ENCODE peak calls at places on chromosomes 5 and 9, in ten cellular contexts. E, U, S, D, K, J, G, P, Y and Q are unnamed samples.
A peak's percentile ranks its signal among the peaks of the same experiment; 100 is the strongest.

GRCh38 chr9:124410321-124410913 is 4.8 kb downstream of the PSMB7 start:
- DNase-seq in E (no peak), U (no peak), S (no peak), D (no peak), K (no peak), J (peak; percentile 31), G (no peak), P (no peak), Y (no peak), Q (no peak)

GRCh38 chr5:10250804-10251276 is 760 bp downstream of the CCT5 start:
- DNase-seq in E (no peak), U (peak; percentile 55), S (no peak), D (no peak), K (peak; percentile 34), J (no peak), G (no peak), P (peak; percentile 55), Y (no peak), Q (no peak)

GRCh38 chr5:151469386-151469785 is 22.0 kb downstream of the SLC36A1 start:
- DNase-seq in E (no peak), U (no peak), S (no peak), D (no peak), K (no peak), J (no peak), G (no peak), P (peak; percentile 39), Y (no peak), Q (no peak)

GRCh38 chr9:19404278-19405075 is 4.3 kb upstream of the ACER2 start:
- DNase-seq in E (no peak), U (no peak), S (no peak), D (no peak), K (peak; percentile 89), J (no peak), G (no peak), P (no peak), Y (no peak), Q (no peak)

GRCh38 chr9:126146254-126147145 is 180.1 kb upstream of the MVB12B start:
- DNase-seq in E (no peak), U (peak; percentile 44), S (peak; percentile 21), D (peak; percentile 62), K (no peak), J (peak; percentile 28), G (no peak), P (peak; percentile 8), Y (no peak), Q (peak; percentile 65)

GRCh38 chr9:123923377-123923776 is 6.5 kb downstream of the DENND1A start:
- DNase-seq in E (no peak), U (no peak), S (no peak), D (no peak), K (no peak), J (no peak), G (no peak), P (no peak), Y (no peak), Q (no peak)

GRCh38 chr5:143629871-143630658 is 181.9 kb upstream of the HMHB1 start:
- DNase-seq in E (no peak), U (no peak), S (no peak), D (no peak), K (peak; percentile 23), J (no peak), G (no peak), P (peak; percentile 73), Y (no peak), Q (no peak)

GRCh38 chr5:169850407-169850806 is 129.9 kb downstream of the INSYN2B start:
- DNase-seq in E (no peak), U (no peak), S (no peak), D (no peak), K (no peak), J (no peak), G (no peak), P (no peak), Y (no peak), Q (no peak)

GRCh38 chr9:95004452-95005275 is 278.2 kb downstream of the AOPEP start:
- DNase-seq in E (peak; percentile 38), U (peak; percentile 35), S (no peak), D (peak; percentile 65), K (peak; percentile 34), J (peak; percentile 20), G (peak; percentile 75), P (peak; percentile 47), Y (no peak), Q (peak; percentile 7)

GRCh38 chr5:96709152-96709821 is 47.1 kb downstream of the CAST start:
- DNase-seq in E (no peak), U (no peak), S (peak; percentile 17), D (no peak), K (peak; percentile 80), J (no peak), G (no peak), P (peak; percentile 80), Y (no peak), Q (no peak)

GRCh38 chr5:5658226-5658625 is 235.7 kb downstream of the ICE1 start:
- DNase-seq in E (no peak), U (no peak), S (no peak), D (no peak), K (no peak), J (no peak), G (peak; percentile 62), P (peak; percentile 14), Y (no peak), Q (no peak)

GRCh38 chr9:137078701-137079400 is 1.5 kb downstream of the UAP1L1 start:
- DNase-seq in E (no peak), U (no peak), S (no peak), D (no peak), K (no peak), J (no peak), G (no peak), P (no peak), Y (no peak), Q (no peak)

GRCh38 chr5:179241175-179241574 is 104.1 kb downstream of the ADAMTS2 start:
- DNase-seq in E (no peak), U (no peak), S (no peak), D (no peak), K (no peak), J (no peak), G (peak; percentile 55), P (no peak), Y (no peak), Q (no peak)

GRCh38 chr5:179115307-179115706 is 55.1 kb downstream of the ZNF354C start:
- DNase-seq in E (no peak), U (peak; percentile 12), S (no peak), D (no peak), K (no peak), J (no peak), G (no peak), P (no peak), Y (no peak), Q (no peak)

GRCh38 chr5:142388696-142389095 is 63.9 kb upstream of the SPRY4 start:
- DNase-seq in E (no peak), U (no peak), S (no peak), D (no peak), K (no peak), J (peak; percentile 8), G (no peak), P (peak; percentile 30), Y (no peak), Q (no peak)

GRCh38 chr5:78964889-78965288 is 20.2 kb downstream of the ARSB start:
- DNase-seq in E (no peak), U (no peak), S (peak; percentile 51), D (peak; percentile 32), K (peak; percentile 45), J (peak; percentile 66), G (no peak), P (peak; percentile 77), Y (no peak), Q (peak; percentile 28)

GRCh38 chr5:10464173-10464572 is 22.5 kb downstream of the ROPN1L start:
- DNase-seq in E (no peak), U (no peak), S (no peak), D (no peak), K (no peak), J (no peak), G (no peak), P (no peak), Y (no peak), Q (no peak)

GRCh38 chr9:124216474-124217176 is 41.1 kb upstream of the NEK6 start:
- DNase-seq in E (peak; percentile 46), U (peak; percentile 81), S (no peak), D (no peak), K (no peak), J (peak; percentile 93), G (peak; percentile 50), P (no peak), Y (no peak), Q (peak; percentile 82)

GRCh38 chr9:131276107-131276888 is at the start of gene FAM78A:
- DNase-seq in E (no peak), U (peak; percentile 63), S (no peak), D (peak; percentile 32), K (no peak), J (peak; percentile 58), G (peak; percentile 76), P (peak; percentile 13), Y (no peak), Q (no peak)

GRCh38 chr5:140596364-140596763 is 31.7 kb downstream of the SLC35A4 start:
- DNase-seq in E (no peak), U (no peak), S (no peak), D (no peak), K (no peak), J (no peak), G (no peak), P (peak; percentile 64), Y (no peak), Q (no peak)

GRCh38 chr9:16364347-16364746 is 506.1 kb downstream of the BNC2 start:
- DNase-seq in E (no peak), U (no peak), S (no peak), D (no peak), K (no peak), J (no peak), G (peak; percentile 58), P (no peak), Y (no peak), Q (no peak)

GRCh38 chr5:146704949-146705665 is 173.4 kb downstream of the PPP2R2B start:
- DNase-seq in E (no peak), U (no peak), S (no peak), D (no peak), K (peak; percentile 16), J (no peak), G (no peak), P (no peak), Y (no peak), Q (no peak)

GRCh38 chr9:125586173-125586512 is 120.9 kb downstream of the MAPKAP1 start:
- DNase-seq in E (no peak), U (no peak), S (no peak), D (no peak), K (no peak), J (peak; percentile 38), G (no peak), P (no peak), Y (no peak), Q (peak; percentile 93)

GRCh38 chr9:89920131-89920530 is 315.3 kb downstream of the GADD45G start:
- DNase-seq in E (no peak), U (no peak), S (no peak), D (no peak), K (no peak), J (no peak), G (no peak), P (no peak), Y (no peak), Q (no peak)

GRCh38 chr9:98034593-98035546 is 21.7 kb upstream of the NANS start:
- DNase-seq in E (peak; percentile 90), U (peak; percentile 95), S (peak; percentile 42), D (peak; percentile 85), K (peak; percentile 50), J (peak; percentile 81), G (peak; percentile 88), P (peak; percentile 80), Y (peak; percentile 90), Q (peak; percentile 86)

GRCh38 chr5:177111720-177112394 is 21.7 kb upstream of the NSD1 start:
- DNase-seq in E (peak; percentile 60), U (peak; percentile 72), S (peak; percentile 76), D (peak; percentile 89), K (no peak), J (peak; percentile 82), G (peak; percentile 71), P (no peak), Y (peak; percentile 38), Q (peak; percentile 53)

GRCh38 chr9:108691614-108692013 is 164.2 kb downstream of the ACTL7B start:
- DNase-seq in E (no peak), U (no peak), S (no peak), D (no peak), K (peak; percentile 66), J (no peak), G (no peak), P (no peak), Y (no peak), Q (no peak)